ENCODE peak calls at places on chromosomes 3 and 15, in seven cellular contexts. N, F, T, M, Q, D and Z are unnamed samples.

GRCh38 chr3:61541694-61542093 is 19.7 kb upstream of the PTPRG start:
- DNase-seq in Q (no peak), F (no peak), N (no peak), D (no peak), T (no peak), M (no peak), Z (no peak)

GRCh38 chr3:155029941-155030340 is 50.2 kb upstream of the MME start:
- DNase-seq in D (no peak), F (no peak), N (no peak), M (no peak), Q (no peak), T (no peak), Z (no peak)

GRCh38 chr15:94745371-94745770 is 514.0 kb downstream of the MCTP2 start:
- DNase-seq in M (no peak), F (peak), T (no peak), D (no peak), Q (no peak), N (peak), Z (no peak)

GRCh38 chr3:194598771-194599557 is 34.3 kb downstream of the TMEM44 start:
- DNase-seq in D (no peak), N (peak), Q (peak), F (no peak), T (peak), M (no peak), Z (no peak)

GRCh38 chr3:182597621-182598041 is 195.7 kb upstream of the ATP11B start:
- DNase-seq in M (no peak), F (no peak), T (peak), N (peak), D (no peak), Q (no peak), Z (no peak)

GRCh38 chr3:131540143-131540542 is 37.4 kb upstream of the MRPL3 start:
- DNase-seq in F (no peak), Q (no peak), N (peak), M (no peak), T (no peak), D (no peak), Z (no peak)

GRCh38 chr3:127072971-127073851 is 90.3 kb downstream of the PLXNA1 start:
- DNase-seq in Q (no peak), T (no peak), D (no peak), M (no peak), F (no peak), N (no peak), Z (no peak)

GRCh38 chr3:155983834-155984474 is 113.5 kb downstream of the GMPS start:
- DNase-seq in D (no peak), F (peak), Q (peak), N (no peak), T (no peak), M (no peak), Z (no peak)

GRCh38 chr3:172292422-172292821 is 155.8 kb downstream of the GHSR start:
- DNase-seq in F (no peak), Q (no peak), D (no peak), T (no peak), N (no peak), M (no peak), Z (no peak)

GRCh38 chr3:60281970-60282369 is 969.3 kb downstream of the FHIT start:
- DNase-seq in Q (no peak), D (no peak), N (no peak), T (no peak), M (no peak), F (no peak), Z (no peak)

GRCh38 chr15:93141373-93141790 is 52.4 kb upstream of the RGMA start:
- DNase-seq in M (no peak), D (no peak), Q (no peak), N (no peak), T (no peak), F (no peak), Z (no peak)

GRCh38 chr15:29863438-29863837 is 41.2 kb upstream of the TJP1 start:
- DNase-seq in F (no peak), D (no peak), N (no peak), Q (no peak), M (no peak), T (no peak), Z (no peak)

GRCh38 chr3:32184187-32184730 is 54.2 kb upstream of the CMTM8 start:
- DNase-seq in M (no peak), N (peak), T (no peak), Q (peak), F (no peak), D (no peak), Z (no peak)

GRCh38 chr15:50210462-50211264 is 28.7 kb downstream of the SLC27A2 start:
- DNase-seq in D (no peak), Q (no peak), N (no peak), F (no peak), T (no peak), M (no peak), Z (no peak)

GRCh38 chr3:169623971-169624370 is 39.5 kb downstream of the MECOM start:
- DNase-seq in T (no peak), N (no peak), D (no peak), Q (no peak), F (no peak), M (no peak), Z (no peak)

GRCh38 chr15:90883971-90884718 is at the start of gene FES:
- DNase-seq in Q (peak), T (no peak), N (no peak), D (no peak), F (peak), M (peak), Z (no peak)

GRCh38 chr15:57506422-57506821 is 85.3 kb upstream of the MYZAP start:
- DNase-seq in Q (no peak), D (no peak), T (no peak), M (no peak), F (peak), N (no peak), Z (no peak)

GRCh38 chr15:67080900-67081431 is 15.6 kb downstream of the SMAD3 start:
- DNase-seq in Q (peak), F (no peak), T (no peak), D (no peak), N (peak), M (no peak), Z (no peak)

GRCh38 chr3:32325957-32326356 is 65.7 kb upstream of the CMTM7 start:
- DNase-seq in M (no peak), T (no peak), D (no peak), N (peak), Q (peak), F (no peak), Z (no peak)

GRCh38 chr15:40277472-40277871 is 5.4 kb downstream of the ANKRD63 start:
- DNase-seq in N (no peak), M (no peak), F (no peak), T (no peak), D (no peak), Q (no peak), Z (no peak)

GRCh38 chr3:172120912-172121311 is 81.5 kb downstream of the FNDC3B start:
- DNase-seq in N (no peak), F (no peak), M (no peak), T (no peak), D (no peak), Q (no peak), Z (no peak)

GRCh38 chr3:31250116-31250813 is 282.5 kb upstream of the STT3B start:
- DNase-seq in T (no peak), D (no peak), M (no peak), Q (peak), N (peak), F (no peak), Z (no peak)

GRCh38 chr3:52339612-52340011 is 23.5 kb downstream of the DNAH1 start:
- DNase-seq in M (peak), D (peak), N (peak), T (peak), Q (peak), F (peak), Z (peak)

GRCh38 chr15:38652998-38653397 is 88.4 kb upstream of the RASGRP1 start:
- DNase-seq in F (peak), N (no peak), T (no peak), D (no peak), Q (no peak), M (no peak), Z (no peak)

GRCh38 chr3:52244061-52244628 is 1.4 kb upstream of the PPM1M start:
- DNase-seq in M (no peak), D (no peak), Q (peak), F (no peak), N (no peak), T (no peak), Z (no peak)

GRCh38 chr15:34436126-34436955 is 1.3 kb downstream of the GOLGA8A start:
- DNase-seq in N (peak), D (no peak), F (peak), M (no peak), T (no peak), Q (no peak), Z (no peak)

GRCh38 chr3:130831716-130832400 is 62.0 kb upstream of the ATP2C1 start:
- DNase-seq in M (no peak), N (no peak), F (no peak), Q (no peak), D (no peak), T (no peak), Z (no peak)

GRCh38 chr3:154486949-154487348 is 57.0 kb upstream of the GPR149 start:
- DNase-seq in T (no peak), M (no peak), Q (no peak), F (peak), D (no peak), N (no peak), Z (no peak)

GRCh38 chr3:197482001-197482400 is 73.8 kb downstream of the BDH1 start:
- DNase-seq in N (peak), F (peak), M (no peak), T (no peak), Q (no peak), D (no peak), Z (no peak)

DNA sequence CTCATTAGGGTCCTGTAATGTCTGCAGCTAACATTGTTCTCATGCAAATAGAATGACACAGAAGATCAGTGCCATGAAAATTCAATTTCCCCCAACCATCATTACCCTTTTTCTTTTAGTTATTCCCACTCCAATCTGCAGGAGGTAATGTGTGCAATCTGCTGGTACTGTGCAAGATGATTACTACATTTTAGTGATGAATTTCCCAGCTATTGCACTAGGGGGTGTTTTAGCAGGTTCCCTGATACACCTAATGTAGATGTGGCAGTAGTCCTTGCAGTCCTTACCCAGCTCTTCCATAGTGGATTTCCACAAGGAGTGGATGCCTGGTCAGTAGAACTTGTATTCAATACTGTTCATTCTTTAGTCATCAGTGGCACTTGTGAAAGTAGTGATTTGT is 119.3 kb downstream of the ROBO2 start:
- DNase-seq in N (no peak), D (no peak), M (no peak), F (peak), Q (no peak), T (no peak), Z (no peak)
- TF ChIP-seq CTCF in N (no peak), D (peak), M (no peak), F (peak), Q (no peak), T (peak), Z (no peak)

GRCh38 chr15:62901916-62902554 is 140.5 kb upstream of the TPM1 start:
- DNase-seq in Q (no peak), D (no peak), M (no peak), F (no peak), T (no peak), N (no peak), Z (no peak)
- TF ChIP-seq CTCF in Q (no peak), D (no peak), M (no peak), F (no peak), T (no peak), N (no peak), Z (no peak)

GRCh38 chr3:69425249-69425648 is 39.4 kb upstream of the FRMD4B start:
- DNase-seq in N (no peak), M (peak), Q (peak), D (no peak), T (no peak), F (peak), Z (no peak)
- TF ChIP-seq CTCF in N (peak), M (peak), Q (peak), D (peak), T (peak), F (peak), Z (peak)

DNA sequence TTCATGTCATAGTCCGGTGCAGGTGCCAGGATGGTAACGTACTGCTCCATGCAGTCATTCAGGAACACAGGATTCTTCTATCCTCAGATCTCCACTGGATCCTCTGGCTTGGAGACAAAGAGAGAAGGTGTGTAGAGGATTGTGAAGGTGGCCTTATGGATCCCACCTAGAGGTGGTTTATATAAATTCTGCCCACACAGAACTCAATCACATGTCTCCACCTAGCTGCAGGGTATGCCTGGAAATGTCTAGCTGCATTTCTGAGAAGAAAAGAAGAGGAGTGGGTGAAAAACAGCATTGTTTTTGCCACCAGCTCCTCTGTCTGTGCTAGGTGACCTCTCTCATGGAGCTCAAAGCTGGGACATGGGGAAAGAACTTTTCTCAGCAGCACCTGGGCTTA is 478.7 kb downstream of the PDCD6IP start:
- DNase-seq in M (no peak), T (no peak), N (no peak), Q (no peak), D (no peak), F (no peak), Z (no peak)
- TF ChIP-seq CTCF in M (no peak), T (no peak), N (no peak), Q (no peak), D (no peak), F (peak), Z (no peak)

GRCh38 chr3:58098531-58098930 is 90.3 kb downstream of the FLNB start:
- DNase-seq in T (no peak), M (no peak), D (no peak), F (no peak), N (no peak), Q (no peak), Z (no peak)

GRCh38 chr3:58094657-58095056 is 86.4 kb downstream of the FLNB start:
- DNase-seq in Q (no peak), N (no peak), D (no peak), T (no peak), M (no peak), F (no peak), Z (no peak)

GRCh38 chr3:58093573-58094195 is 85.5 kb downstream of the FLNB start:
- DNase-seq in F (no peak), M (no peak), Q (peak), N (peak), T (no peak), D (no peak), Z (no peak)

GRCh38 chr3:58092516-58092915 is 84.3 kb downstream of the FLNB start:
- DNase-seq in Q (peak), N (no peak), D (peak), T (no peak), M (no peak), F (no peak), Z (no peak)

GRCh38 chr3:58095471-58096145 is 87.4 kb downstream of the FLNB start:
- DNase-seq in Q (no peak), N (no peak), T (no peak), F (no peak), D (no peak), M (no peak), Z (no peak)
- TF ChIP-seq CTCF in Q (no peak), N (no peak), T (no peak), F (no peak), D (no peak), M (no peak), Z (no peak)